ENCODE peak calls at places on chromosome 1, in nine cellular contexts. O, Y, F, X, M, T, W, V and Z are unnamed samples.
A peak's percentile ranks its signal among the peaks of the same experiment; 100 is the strongest.

GRCh38 chr1:104921552-104921951 is 1171.9 kb downstream of the AMY1C start:
- DNase-seq in O (no peak), Y (no peak), F (peak; percentile 25), X (no peak), M (no peak), T (no peak), W (peak; percentile 16), V (no peak), Z (no peak)

GRCh38 chr1:181485276-181486097 is 2.2 kb downstream of the CACNA1E start:
- DNase-seq in O (no peak), Y (peak; percentile 52), F (no peak), X (no peak), M (no peak), T (peak; percentile 37), W (no peak), V (peak; percentile 81), Z (no peak)

GRCh38 chr1:91894036-91894761 is 8.2 kb upstream of the TGFBR3 start:
- DNase-seq in O (no peak), Y (no peak), F (no peak), X (no peak), M (no peak), T (no peak), W (peak; percentile 48), V (no peak), Z (no peak)

GRCh38 chr1:214259353-214259982 is 21.5 kb upstream of the SMYD2 start:
- DNase-seq in O (no peak), Y (no peak), F (peak; percentile 22), X (no peak), M (no peak), T (no peak), W (peak; percentile 26), V (no peak), Z (no peak)

GRCh38 chr1:26696645-26697440 is 1.0 kb downstream of the ARID1A start:
- DNase-seq in O (no peak), Y (peak; percentile 35), F (no peak), X (peak; percentile 37), M (peak; percentile 85), T (peak; percentile 50), W (peak; percentile 35), V (no peak), Z (peak; percentile 43)

GRCh38 chr1:214991691-214992315 is 90.7 kb upstream of the KCNK2 start:
- DNase-seq in O (no peak), Y (no peak), F (no peak), X (no peak), M (no peak), T (no peak), W (no peak), V (no peak), Z (no peak)

GRCh38 chr1:241736387-241736786 is 84.3 kb downstream of the WDR64 start:
- DNase-seq in O (no peak), Y (no peak), F (no peak), X (no peak), M (no peak), T (no peak), W (no peak), V (peak; percentile 23), Z (no peak)

GRCh38 chr1:10866314-10867091 is 70.1 kb upstream of the CASZ1 start:
- DNase-seq in O (no peak), Y (no peak), F (peak; percentile 44), X (no peak), M (peak; percentile 70), T (no peak), W (peak; percentile 22), V (peak; percentile 81), Z (peak; percentile 55)

GRCh38 chr1:80961464-80962190 is 839.1 kb upstream of the ADGRL2 start:
- DNase-seq in O (no peak), Y (no peak), F (peak; percentile 4), X (no peak), M (no peak), T (no peak), W (no peak), V (no peak), Z (no peak)

GRCh38 chr1:185293967-185294542 is 23.0 kb downstream of the IVNS1ABP start:
- DNase-seq in O (no peak), Y (no peak), F (no peak), X (no peak), M (no peak), T (no peak), W (no peak), V (no peak), Z (no peak)

GRCh38 chr1:200043330-200043668 is 15.8 kb downstream of the NR5A2 start:
- DNase-seq in O (no peak), Y (no peak), F (no peak), X (no peak), M (no peak), T (no peak), W (peak; percentile 43), V (no peak), Z (no peak)

GRCh38 chr1:200040516-200041138 is 13.1 kb downstream of the NR5A2 start:
- DNase-seq in O (no peak), Y (no peak), F (no peak), X (no peak), M (no peak), T (no peak), W (peak; percentile 30), V (peak; percentile 82), Z (peak; percentile 82)

GRCh38 chr1:200042119-200042436 is 14.6 kb downstream of the NR5A2 start:
- DNase-seq in O (no peak), Y (no peak), F (no peak), X (no peak), M (no peak), T (no peak), W (no peak), V (peak; percentile 66), Z (no peak)

GRCh38 chr1:200041337-200042118 is 14.0 kb downstream of the NR5A2 start:
- DNase-seq in O (no peak), Y (no peak), F (no peak), X (no peak), M (no peak), T (no peak), W (no peak), V (peak; percentile 74), Z (no peak)

DNA sequence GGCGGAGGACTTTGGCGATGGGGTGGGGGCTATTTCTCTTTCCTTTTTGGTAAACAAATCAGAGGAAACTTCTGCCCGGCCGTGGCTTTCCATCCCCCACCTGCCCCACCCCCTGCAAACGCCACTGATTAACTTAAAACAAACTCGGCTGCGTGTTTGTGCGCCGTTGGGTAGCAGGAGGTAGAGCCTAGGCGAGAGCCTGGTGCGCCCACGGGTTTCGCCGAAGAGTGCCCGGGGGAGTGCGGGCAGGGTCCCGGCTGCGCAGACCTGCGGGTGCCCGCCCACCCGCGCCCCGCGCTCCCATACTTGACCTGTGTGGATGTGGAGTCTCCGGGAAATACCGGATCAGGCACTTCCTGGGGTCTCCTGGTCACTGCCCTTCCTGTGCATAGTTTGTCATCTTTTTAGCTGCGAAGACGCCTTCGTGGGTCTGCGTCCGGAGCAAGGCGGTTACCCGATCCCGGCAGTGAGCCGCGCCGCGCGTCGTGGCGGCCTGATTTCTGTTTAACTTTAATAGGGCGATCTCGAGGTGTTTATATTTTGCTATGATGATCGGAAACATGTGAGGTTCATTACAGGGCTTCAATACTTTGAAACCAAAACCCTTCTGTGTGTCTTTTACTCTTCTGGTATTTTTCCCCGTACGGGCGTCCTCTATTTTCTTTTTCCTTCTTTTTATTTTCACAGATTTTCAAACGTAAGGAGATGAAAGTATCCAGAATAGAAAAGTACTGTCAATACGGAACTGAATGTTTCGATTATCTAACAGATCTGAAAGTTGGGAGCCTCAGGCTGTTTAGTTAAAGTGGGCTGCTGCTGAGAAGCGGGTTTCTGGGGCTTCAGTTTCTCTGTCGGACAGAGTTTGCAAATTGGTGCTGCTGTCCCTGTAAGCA is 15.2 kb downstream of the NR5A2 start:
- DNase-seq in O (no peak), Y (no peak), F (no peak), X (no peak), M (no peak), T (no peak), W (peak; percentile 25), V (peak; percentile 71), Z (peak; percentile 79)
- H3K4me3 ChIP-seq in O (no peak overlapping the region), Y (peak overlapping the region; percentile 2), F (peak overlapping the region; percentile 61), X (peak overlapping the region; percentile 45), M (no peak overlapping the region), T (peak overlapping the region; percentile 62), W (peak overlapping the region; percentile 71), V (peak overlapping the region; percentile 93), Z (peak overlapping the region; percentile 60)

DNA sequence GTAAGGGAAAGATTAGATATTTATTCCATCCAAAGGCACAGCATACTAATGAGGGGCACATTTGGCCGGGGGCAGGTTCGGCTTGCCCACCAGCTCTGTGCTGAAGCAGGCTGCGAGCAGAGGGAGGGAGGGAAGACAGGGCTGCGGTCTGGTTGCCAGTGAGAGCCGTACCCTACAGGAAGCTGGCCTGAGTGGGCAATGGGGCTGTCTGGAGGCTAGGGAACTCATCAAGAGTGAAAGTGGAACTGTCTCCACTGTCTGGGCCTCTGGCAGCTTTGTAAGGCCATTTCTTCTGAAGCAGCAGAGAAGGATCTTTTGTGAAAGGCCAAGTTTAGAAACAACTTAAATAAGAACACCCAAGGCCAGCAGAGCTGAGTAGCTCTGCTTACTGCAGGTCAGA is 27.0 kb downstream of the SYT6 start:
- DNase-seq in O (no peak), Y (no peak), F (no peak), X (peak; percentile 34), M (no peak), T (peak; percentile 34), W (no peak), V (no peak), Z (no peak)
- H3K27ac ChIP-seq in O (no peak overlapping the region), Y (no peak overlapping the region), F (no peak overlapping the region), X (no peak overlapping the region), M (no peak overlapping the region), T (no peak overlapping the region), W (no peak overlapping the region), V (no peak overlapping the region), Z (no peak overlapping the region)

GRCh38 chr1:25031601-25031965 is 101.5 kb upstream of the RUNX3 start:
- DNase-seq in O (no peak), Y (no peak), F (no peak), X (no peak), M (no peak), T (no peak), W (no peak), V (no peak), Z (no peak)

GRCh38 chr1:25031966-25032667 is 102.0 kb upstream of the RUNX3 start:
- DNase-seq in O (no peak), Y (peak; percentile 24), F (peak; percentile 74), X (peak; percentile 88), M (no peak), T (peak; percentile 68), W (no peak), V (no peak), Z (no peak)

GRCh38 chr1:25034736-25035522 is 104.9 kb upstream of the RUNX3 start:
- DNase-seq in O (no peak), Y (no peak), F (no peak), X (no peak), M (no peak), T (no peak), W (no peak), V (no peak), Z (no peak)

GRCh38 chr1:25033828-25034451 is 103.9 kb upstream of the RUNX3 start:
- DNase-seq in O (no peak), Y (no peak), F (no peak), X (peak; percentile 79), M (no peak), T (peak; percentile 62), W (no peak), V (no peak), Z (peak; percentile 58)

GRCh38 chr1:25033030-25033827 is 103.2 kb upstream of the RUNX3 start:
- DNase-seq in O (no peak), Y (no peak), F (no peak), X (no peak), M (no peak), T (no peak), W (no peak), V (no peak), Z (no peak)
- H3K4me3 ChIP-seq in O (no peak overlapping the region), Y (no peak overlapping the region), F (no peak overlapping the region), X (no peak overlapping the region), M (no peak overlapping the region), T (no peak overlapping the region), W (no peak overlapping the region), V (no peak overlapping the region), Z (no peak overlapping the region)

GRCh38 chr1:245448858-245449534 is 294.2 kb downstream of the KIF26B start:
- DNase-seq in O (no peak), Y (peak; percentile 13), F (peak; percentile 62), X (no peak), M (no peak), T (no peak), W (peak; percentile 91), V (no peak), Z (no peak)
- H3K27ac ChIP-seq in O (no peak overlapping the region), Y (no peak overlapping the region), F (no peak overlapping the region), X (no peak overlapping the region), M (no peak overlapping the region), T (no peak overlapping the region), W (no peak overlapping the region), V (no peak overlapping the region), Z (no peak overlapping the region)